ENCODE peak calls at places on chromosome X, in ten cellular contexts. F is HFF-Myc; M is substantia nigra; L is stimulated activated CD4-positive, alpha-beta T cell treated with anti-CD3 and anti-CD28 coated beads, Interleukin-1b, Interleukin-23, amount 100 ng/mL, for 1 hour; Q is Right ventricle myocardium superior; Y is activated CD4-positive, alpha-beta T cell treated with anti-CD3 and anti-CD28 coated beads for 1 hour; I is vagina; E is fibroblast of pulmonary artery; P is A549; N is testis. C is an unnamed sample.
A peak's percentile ranks its signal among the peaks of the same experiment; 100 is the strongest.

GRCh38 chrX:103877571-103877970 is 45.5 kb upstream of the RAB9B start:
- DNase-seq in F (no peak), M (no peak), L (no peak), Q (no peak), Y (no peak), I (no peak), E (no peak), P (no peak), N (no peak), C (no peak)

GRCh38 chrX:25144043-25144940 is 128.5 kb upstream of the ARX start:
- DNase-seq in F (peak; percentile 1), M (peak; percentile 5), L (no peak), Q (peak; percentile 64), Y (peak; percentile 8), I (no peak), E (peak; percentile 63), P (peak; percentile 4), N (peak; percentile 80), C (peak; percentile 42)

GRCh38 chrX:153610834-153611209 is 11.9 kb upstream of the CCNQ start:
- DNase-seq in F (no peak), M (no peak), L (no peak), Q (no peak), Y (no peak), I (no peak), E (no peak), P (no peak), N (no peak), C (no peak)

GRCh38 chrX:21723097-21723496 is 34.8 kb downstream of the SMPX start:
- DNase-seq in F (no peak), M (no peak), L (no peak), Q (no peak), Y (no peak), I (no peak), E (no peak), P (no peak), N (no peak), C (no peak)

GRCh38 chrX:1453951-1454785 is 1.5 kb upstream of the ASMTL start:
- DNase-seq in F (no peak), M (no peak), L (peak; percentile 85), Q (peak; percentile 90), Y (peak; percentile 86), I (peak; percentile 93), E (peak; percentile 85), P (peak; percentile 83), N (peak; percentile 89), C (peak; percentile 90)

GRCh38 chrX:274904-275475 is 6.2 kb upstream of the PLCXD1 start:
- DNase-seq in F (no peak), M (no peak), L (no peak), Q (peak; percentile 54), Y (no peak), I (no peak), E (no peak), P (no peak), N (no peak), C (peak; percentile 71)

GRCh38 chrX:107731831-107732502 is 43.6 kb downstream of the TSC22D3 start:
- DNase-seq in F (no peak), M (peak; percentile 72), L (no peak), Q (peak; percentile 91), Y (no peak), I (no peak), E (peak; percentile 96), P (peak; percentile 33), N (peak; percentile 88), C (peak; percentile 94)

GRCh38 chrX:15471016-15471415 is 22.1 kb downstream of the PIR start:
- DNase-seq in F (no peak), M (peak; percentile 34), L (no peak), Q (peak; percentile 46), Y (peak; percentile 24), I (no peak), E (peak; percentile 71), P (peak; percentile 19), N (peak; percentile 69), C (peak; percentile 46)

GRCh38 chrX:111742018-111742417 is 61.0 kb downstream of the ALG13 start:
- DNase-seq in F (no peak), M (no peak), L (no peak), Q (no peak), Y (no peak), I (no peak), E (no peak), P (no peak), N (no peak), C (no peak)

GRCh38 chrX:6778547-6779231 is 243.8 kb upstream of the VCX3A start:
- DNase-seq in F (no peak), M (peak; percentile 9), L (no peak), Q (no peak), Y (no peak), I (no peak), E (no peak), P (no peak), N (no peak), C (no peak)

GRCh38 chrX:108036298-108036973 is 8.4 kb upstream of the VSIG1 start:
- DNase-seq in F (peak; percentile 0), M (no peak), L (no peak), Q (no peak), Y (no peak), I (no peak), E (peak; percentile 94), P (peak; percentile 89), N (no peak), C (no peak)

GRCh38 chrX:17635231-17635630 is 102.1 kb upstream of the SCML1 start:
- DNase-seq in F (no peak), M (no peak), L (no peak), Q (no peak), Y (no peak), I (no peak), E (peak; percentile 1), P (no peak), N (no peak), C (no peak)

GRCh38 chrX:31112226-31112999 is 40.6 kb upstream of the FTHL17 start:
- DNase-seq in F (no peak), M (no peak), L (no peak), Q (no peak), Y (no peak), I (no peak), E (no peak), P (no peak), N (no peak), C (no peak)

GRCh38 chrX:104432321-104432720 is 133.7 kb upstream of the IL1RAPL2 start:
- DNase-seq in F (no peak), M (no peak), L (no peak), Q (no peak), Y (no peak), I (no peak), E (no peak), P (no peak), N (no peak), C (no peak)

GRCh38 chrX:39164212-39164611 is 363.0 kb downstream of the MID1IP1 start:
- DNase-seq in F (no peak), M (no peak), L (no peak), Q (no peak), Y (no peak), I (peak; percentile 79), E (no peak), P (no peak), N (no peak), C (no peak)

GRCh38 chrX:311156-312129 is 7.2 kb downstream of the GTPBP6 start:
- DNase-seq in F (no peak), M (no peak), L (no peak), Q (peak; percentile 38), Y (no peak), I (no peak), E (no peak), P (no peak), N (no peak), C (peak; percentile 51)

GRCh38 chrX:91435465-91435864 is 826 bp downstream of the PABPC5 start:
- DNase-seq in F (no peak), M (peak; percentile 0), L (no peak), Q (no peak), Y (no peak), I (no peak), E (no peak), P (no peak), N (peak; percentile 22), C (no peak)

GRCh38 chrX:37802028-37802427 is 22.2 kb downstream of the CYBB start:
- DNase-seq in F (no peak), M (no peak), L (no peak), Q (no peak), Y (no peak), I (no peak), E (peak; percentile 14), P (no peak), N (no peak), C (no peak)

GRCh38 chrX:131577433-131577832 is 33.6 kb downstream of the OR13H1 start:
- DNase-seq in F (no peak), M (no peak), L (no peak), Q (no peak), Y (no peak), I (no peak), E (no peak), P (no peak), N (no peak), C (no peak)

GRCh38 chrX:47245156-47245555 is 12.3 kb downstream of the USP11 start:
- DNase-seq in F (no peak), M (no peak), L (no peak), Q (no peak), Y (no peak), I (no peak), E (no peak), P (no peak), N (no peak), C (no peak)

GRCh38 chrX:20594985-20595384 is 328.3 kb upstream of the RPS6KA3 start:
- DNase-seq in F (no peak), M (no peak), L (no peak), Q (no peak), Y (no peak), I (no peak), E (peak; percentile 23), P (no peak), N (no peak), C (no peak)

GRCh38 chrX:7582191-7582590 is 260.8 kb upstream of the VCX start:
- DNase-seq in F (no peak), M (no peak), L (no peak), Q (no peak), Y (no peak), I (no peak), E (no peak), P (no peak), N (no peak), C (no peak)

GRCh38 chrX:6021316-6022091 is 207.2 kb downstream of the NLGN4X start:
- DNase-seq in F (no peak), M (peak; percentile 6), L (no peak), Q (no peak), Y (no peak), I (no peak), E (peak; percentile 10), P (no peak), N (peak; percentile 54), C (no peak)

GRCh38 chrX:12378706-12379105 is 240.4 kb downstream of the FRMPD4 start:
- DNase-seq in F (no peak), M (no peak), L (no peak), Q (no peak), Y (no peak), I (no peak), E (no peak), P (no peak), N (no peak), C (no peak)

GRCh38 chrX:48508400-48509244 is at the start of gene PORCN:
- DNase-seq in F (no peak), M (peak; percentile 75), L (peak; percentile 49), Q (peak; percentile 89), Y (peak; percentile 60), I (no peak), E (peak; percentile 54), P (peak; percentile 80), N (peak; percentile 86), C (peak; percentile 91)

GRCh38 chrX:43333543-43333942 is 322.6 kb upstream of the MAOA start:
- DNase-seq in F (no peak), M (no peak), L (no peak), Q (no peak), Y (no peak), I (no peak), E (peak; percentile 5), P (no peak), N (no peak), C (no peak)

GRCh38 chrX:16946361-16946964 is at the start of gene REPS2:
- DNase-seq in F (no peak), M (peak; percentile 78), L (peak; percentile 48), Q (peak; percentile 91), Y (peak; percentile 67), I (no peak), E (peak; percentile 50), P (peak; percentile 79), N (peak; percentile 92), C (peak; percentile 85)

GRCh38 chrX:82232679-82233078 is 1030.8 kb downstream of the SH3BGRL start:
- DNase-seq in F (no peak), M (no peak), L (no peak), Q (no peak), Y (no peak), I (no peak), E (no peak), P (no peak), N (no peak), C (no peak)